ENCODE peak calls at places on chromosomes 6 and 20, in five cellular contexts. One of them, this sample, is unnamed. For H3K36me3, the result is how much of the 10 kb centered on the place peaks cover.

GRCh38 chr6:89140347-89141159 is 5.3 kb upstream of the PM20D2 start:
- DNase-seq in naive thymus-derived CD4-positive, alpha-beta T cell: no peak
- DNase-seq in sigmoid colon: no peak
- DNase-seq in GM23248: peak
- DNase-seq in breast epithelium: no peak
- DNase-seq in this sample: no peak

GRCh38 chr20:10707791-10708190 is 34.0 kb upstream of the JAG1 start:
- DNase-seq in GM23248: no peak
- DNase-seq in sigmoid colon: no peak
- DNase-seq in breast epithelium: no peak
- DNase-seq in naive thymus-derived CD4-positive, alpha-beta T cell: no peak
- DNase-seq in this sample: no peak

GRCh38 chr20:21027569-21027968 is 78.6 kb downstream of the LINC00237 start:
- DNase-seq in breast epithelium: no peak
- DNase-seq in GM23248: peak
- DNase-seq in sigmoid colon: no peak
- DNase-seq in naive thymus-derived CD4-positive, alpha-beta T cell: no peak
- DNase-seq in this sample: no peak

GRCh38 chr6:161694995-161695394 is 421.1 kb upstream of the AGPAT4 start:
- DNase-seq in sigmoid colon: no peak
- DNase-seq in naive thymus-derived CD4-positive, alpha-beta T cell: no peak
- DNase-seq in GM23248: peak
- DNase-seq in breast epithelium: no peak
- DNase-seq in this sample: no peak

GRCh38 chr20:22684072-22684762 is 99.8 kb upstream of the FOXA2 start:
- DNase-seq in naive thymus-derived CD4-positive, alpha-beta T cell: no peak
- DNase-seq in sigmoid colon: no peak
- DNase-seq in breast epithelium: peak
- DNase-seq in GM23248: peak
- DNase-seq in this sample: peak

GRCh38 chr6:162343196-162343901 is 384.2 kb downstream of the PRKN start:
- DNase-seq in sigmoid colon: no peak
- DNase-seq in breast epithelium: no peak
- DNase-seq in GM23248: peak
- DNase-seq in naive thymus-derived CD4-positive, alpha-beta T cell: no peak
- DNase-seq in this sample: no peak

GRCh38 chr6:111552241-111552744 is 53.4 kb downstream of the TRAF3IP2 start:
- DNase-seq in breast epithelium: peak
- DNase-seq in GM23248: peak
- DNase-seq in sigmoid colon: peak
- DNase-seq in naive thymus-derived CD4-positive, alpha-beta T cell: no peak
- DNase-seq in this sample: peak

GRCh38 chr6:80437186-80437585 is 330.7 kb downstream of the BCKDHB start:
- DNase-seq in sigmoid colon: no peak
- DNase-seq in GM23248: peak
- DNase-seq in breast epithelium: no peak
- DNase-seq in naive thymus-derived CD4-positive, alpha-beta T cell: no peak
- DNase-seq in this sample: no peak

GRCh38 chr6:10999994-11000393 is 44.1 kb downstream of the ELOVL2 start:
- DNase-seq in breast epithelium: no peak
- DNase-seq in GM23248: peak
- DNase-seq in sigmoid colon: no peak
- DNase-seq in naive thymus-derived CD4-positive, alpha-beta T cell: no peak
- DNase-seq in this sample: no peak

DNA sequence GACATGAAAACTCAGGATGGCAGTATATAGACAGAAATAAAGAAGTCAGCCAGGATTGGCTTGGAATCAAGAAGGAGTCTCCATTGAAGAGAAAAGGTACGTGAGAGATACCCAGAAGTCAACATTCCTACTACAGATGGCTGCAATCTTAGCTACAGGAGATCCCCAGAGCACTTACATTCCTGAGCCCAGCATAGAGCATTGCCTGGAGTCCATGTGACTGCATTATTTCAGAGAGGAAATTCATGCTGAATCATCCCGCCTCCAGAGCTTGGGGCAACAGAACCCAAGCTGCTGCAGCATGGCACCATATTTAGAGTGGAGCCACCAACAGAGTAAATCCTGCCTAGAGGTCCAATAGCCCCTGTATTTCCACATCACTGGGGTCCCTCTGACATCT is 125.0 kb upstream of the GRIK2 start:
- DNase-seq in sigmoid colon: no peak
- DNase-seq in breast epithelium: no peak
- DNase-seq in GM23248: peak
- DNase-seq in naive thymus-derived CD4-positive, alpha-beta T cell: no peak
- DNase-seq in this sample: no peak
- H3K36me3 ChIP-seq in sigmoid colon: under half
- H3K36me3 ChIP-seq in breast epithelium: under half
- H3K36me3 ChIP-seq in GM23248: under half
- H3K36me3 ChIP-seq in naive thymus-derived CD4-positive, alpha-beta T cell: under half
- H3K36me3 ChIP-seq in this sample: under half

GRCh38 chr20:7490288-7490687 is 450.0 kb downstream of the HAO1 start:
- DNase-seq in GM23248: no peak
- DNase-seq in sigmoid colon: no peak
- DNase-seq in breast epithelium: no peak
- DNase-seq in naive thymus-derived CD4-positive, alpha-beta T cell: no peak
- DNase-seq in this sample: no peak
- H3K36me3 ChIP-seq in GM23248: under half
- H3K36me3 ChIP-seq in sigmoid colon: under half
- H3K36me3 ChIP-seq in breast epithelium: under half
- H3K36me3 ChIP-seq in naive thymus-derived CD4-positive, alpha-beta T cell: under half
- H3K36me3 ChIP-seq in this sample: under half

GRCh38 chr6:31784270-31784925 is 7.3 kb upstream of the VWA7 start:
- DNase-seq in naive thymus-derived CD4-positive, alpha-beta T cell: no peak
- DNase-seq in breast epithelium: no peak
- DNase-seq in sigmoid colon: no peak
- DNase-seq in GM23248: no peak
- DNase-seq in this sample: peak
- H3K36me3 ChIP-seq in naive thymus-derived CD4-positive, alpha-beta T cell: under half
- H3K36me3 ChIP-seq in breast epithelium: under half
- H3K36me3 ChIP-seq in sigmoid colon: half or more
- H3K36me3 ChIP-seq in GM23248: under half
- H3K36me3 ChIP-seq in this sample: under half

GRCh38 chr6:147849401-147849800 is 340.9 kb downstream of the SAMD5 start:
- DNase-seq in GM23248: no peak
- DNase-seq in breast epithelium: no peak
- DNase-seq in naive thymus-derived CD4-positive, alpha-beta T cell: no peak
- DNase-seq in sigmoid colon: no peak
- DNase-seq in this sample: no peak

GRCh38 chr6:147855823-147856222 is 347.3 kb downstream of the SAMD5 start:
- DNase-seq in breast epithelium: no peak
- DNase-seq in naive thymus-derived CD4-positive, alpha-beta T cell: no peak
- DNase-seq in GM23248: no peak
- DNase-seq in sigmoid colon: no peak
- DNase-seq in this sample: no peak

GRCh38 chr6:147853574-147853973 is 345.1 kb downstream of the SAMD5 start:
- DNase-seq in naive thymus-derived CD4-positive, alpha-beta T cell: no peak
- DNase-seq in breast epithelium: no peak
- DNase-seq in GM23248: no peak
- DNase-seq in sigmoid colon: no peak
- DNase-seq in this sample: no peak

GRCh38 chr6:147856687-147857086 is 348.2 kb downstream of the SAMD5 start:
- DNase-seq in naive thymus-derived CD4-positive, alpha-beta T cell: no peak
- DNase-seq in breast epithelium: no peak
- DNase-seq in sigmoid colon: no peak
- DNase-seq in GM23248: no peak
- DNase-seq in this sample: no peak

GRCh38 chr6:147852772-147853171 is 344.3 kb downstream of the SAMD5 start:
- DNase-seq in breast epithelium: no peak
- DNase-seq in GM23248: peak
- DNase-seq in naive thymus-derived CD4-positive, alpha-beta T cell: no peak
- DNase-seq in sigmoid colon: no peak
- DNase-seq in this sample: no peak
- H3K36me3 ChIP-seq in breast epithelium: under half
- H3K36me3 ChIP-seq in GM23248: under half
- H3K36me3 ChIP-seq in naive thymus-derived CD4-positive, alpha-beta T cell: under half
- H3K36me3 ChIP-seq in sigmoid colon: under half
- H3K36me3 ChIP-seq in this sample: under half

This sample was measured in pancreas.